ENCODE peak calls at places on chromosomes 12 and 14, in four cellular contexts. G, T, J and P are unnamed samples.

GRCh38 chr12:49643961-49644619 is 20.7 kb downstream of the PRPF40B start:
- DNase-seq in G (no peak), J (no peak), T (no peak), P (no peak)

GRCh38 chr12:113161415-113162016 is 12.0 kb downstream of the CFAP73 start:
- DNase-seq in T (no peak), J (peak), G (no peak), P (no peak)

GRCh38 chr14:67357583-67358354 is 1.8 kb downstream of the ATP6V1D start:
- DNase-seq in T (no peak), G (no peak), J (no peak), P (no peak)

GRCh38 chr14:75247286-75247922 is 31.2 kb upstream of the FOS start:
- DNase-seq in T (peak), G (no peak), J (no peak), P (no peak)

GRCh38 chr12:65728913-65729793 is 95.1 kb upstream of the HMGA2 start:
- DNase-seq in G (no peak), T (no peak), J (peak), P (no peak)

GRCh38 chr12:25056011-25056410 is 107.1 kb upstream of the BCAT1 start:
- DNase-seq in J (no peak), T (no peak), G (no peak), P (no peak)

GRCh38 chr14:64958743-64959142 is 13.4 kb downstream of the RAB15 start:
- DNase-seq in J (no peak), T (no peak), G (no peak), P (no peak)

GRCh38 chr12:6069452-6070093 is 54.9 kb downstream of the VWF start:
- DNase-seq in T (peak), J (no peak), G (no peak), P (no peak)

GRCh38 chr14:50335989-50336391 is 23.9 kb downstream of the DMAC2L start:
- DNase-seq in T (no peak), J (no peak), G (no peak), P (no peak)

GRCh38 chr12:82434392-82434911 is 76.1 kb downstream of the METTL25 start:
- DNase-seq in J (no peak), G (no peak), T (no peak), P (no peak)

GRCh38 chr14:106276326-106277267 is 750.2 kb downstream of the TMEM121 start:
- DNase-seq in G (no peak), J (no peak), T (peak), P (no peak)

GRCh38 chr12:125198647-125199046 is 133.4 kb downstream of the AACS start:
- DNase-seq in J (no peak), G (no peak), T (no peak), P (no peak)

GRCh38 chr14:75144944-75145343 is 18.1 kb upstream of the NEK9 start:
- DNase-seq in G (no peak), J (no peak), T (no peak), P (no peak)

GRCh38 chr12:107591095-107591375 is 94.6 kb upstream of the PWP1 start:
- DNase-seq in G (no peak), J (no peak), T (no peak), P (no peak)

GRCh38 chr12:22228022-22228875 is 106.3 kb downstream of the ST8SIA1 start:
- DNase-seq in G (no peak), T (no peak), J (no peak), P (no peak)

GRCh38 chr12:81167694-81168093 is 89.8 kb downstream of the ACSS3 start:
- DNase-seq in T (no peak), J (no peak), G (no peak), P (no peak)

GRCh38 chr12:92735131-92735721 is 32.4 kb downstream of the PLEKHG7 start:
- DNase-seq in T (no peak), G (no peak), J (no peak), P (no peak)

GRCh38 chr14:78997811-78998210 is 827.6 kb downstream of the NRXN3 start:
- DNase-seq in G (no peak), J (no peak), T (no peak), P (no peak)

GRCh38 chr12:93777249-93777648 is 100.1 kb downstream of the CRADD start:
- DNase-seq in G (no peak), J (no peak), T (no peak), P (peak)

GRCh38 chr14:51917186-51917585 is 56.8 kb downstream of the GNG2 start:
- DNase-seq in G (no peak), T (no peak), J (no peak), P (no peak)

GRCh38 chr12:7042847-7043246 is 17.7 kb upstream of the C1S start:
- DNase-seq in J (no peak), T (no peak), G (no peak), P (no peak)

GRCh38 chr14:102803139-102803538 is 25.9 kb downstream of the TRAF3 start:
- DNase-seq in G (no peak), J (no peak), T (no peak), P (no peak)

GRCh38 chr12:22287776-22288621 is 46.5 kb downstream of the ST8SIA1 start:
- DNase-seq in J (peak), G (no peak), T (no peak), P (no peak)

GRCh38 chr12:58588771-58589170 is 331.5 kb downstream of the LRIG3 start:
- DNase-seq in T (no peak), G (no peak), J (no peak), P (no peak)

GRCh38 chr14:39469094-39469710 is 37.0 kb upstream of the FBXO33 start:
- DNase-seq in G (no peak), J (peak), T (peak), P (no peak)

GRCh38 chr14:99780690-99781089 is 12.5 kb upstream of the EML1 start:
- DNase-seq in T (no peak), G (no peak), J (no peak), P (no peak)

GRCh38 chr12:69039881-69040280 is 106.9 kb upstream of the CPM start:
- DNase-seq in G (no peak), T (no peak), J (no peak), P (no peak)

GRCh38 chr14:49732896-49733295 is 35.1 kb upstream of the KLHDC2 start:
- DNase-seq in J (no peak), G (no peak), T (no peak), P (no peak)

GRCh38 chr12:132199526-132200319 is 55.5 kb downstream of the NOC4L start:
- DNase-seq in J (no peak), G (no peak), T (no peak), P (no peak)

GRCh38 chr14:79544671-79545070 is 666.6 kb downstream of the DIO2 start:
- DNase-seq in T (no peak), G (no peak), J (no peak), P (no peak)

GRCh38 chr14:93003945-93004698 is 81.2 kb downstream of the CHGA start:
- DNase-seq in J (no peak), G (no peak), T (no peak), P (no peak)

GRCh38 chr14:22210906-22211305 is 378.1 kb downstream of the DAD1 start:
- DNase-seq in J (no peak), G (no peak), T (no peak), P (no peak)

GRCh38 chr14:71133296-71133695 is 226.0 kb downstream of the PCNX1 start:
- DNase-seq in T (no peak), J (peak), G (no peak), P (no peak)

GRCh38 chr14:71142375-71143038 is 235.2 kb downstream of the PCNX1 start:
- DNase-seq in G (no peak), T (peak), J (no peak), P (no peak)

GRCh38 chr14:73613046-73613383 is 698 bp downstream of the ACOT6 start:
- DNase-seq in J (no peak), G (no peak), T (no peak), P (no peak)

GRCh38 chr12:115963030-115963480 is 314.4 kb downstream of the MED13L start:
- DNase-seq in T (no peak), G (no peak), J (no peak), P (no peak)

GRCh38 chr14:31449136-31449535 is 8.2 kb downstream of the DTD2 start:
- DNase-seq in T (no peak), J (no peak), G (no peak), P (no peak)

GRCh38 chr14:54730156-54730961 is 163.4 kb downstream of the SAMD4A start:
- DNase-seq in J (no peak), G (no peak), T (no peak), P (no peak)

GRCh38 chr12:46556105-46556559 is 183.6 kb upstream of the SLC38A2 start:
- DNase-seq in G (no peak), J (no peak), T (no peak), P (peak)
- H3K27ac ChIP-seq in G (peak), J (no peak), T (no peak), P (peak)

GRCh38 chr12:727321-727720 is 25.1 kb upstream of the WNK1 start:
- DNase-seq in T (no peak), J (no peak), G (no peak), P (peak)
- H3K27ac ChIP-seq in T (no peak), J (no peak), G (no peak), P (no peak)

DNA sequence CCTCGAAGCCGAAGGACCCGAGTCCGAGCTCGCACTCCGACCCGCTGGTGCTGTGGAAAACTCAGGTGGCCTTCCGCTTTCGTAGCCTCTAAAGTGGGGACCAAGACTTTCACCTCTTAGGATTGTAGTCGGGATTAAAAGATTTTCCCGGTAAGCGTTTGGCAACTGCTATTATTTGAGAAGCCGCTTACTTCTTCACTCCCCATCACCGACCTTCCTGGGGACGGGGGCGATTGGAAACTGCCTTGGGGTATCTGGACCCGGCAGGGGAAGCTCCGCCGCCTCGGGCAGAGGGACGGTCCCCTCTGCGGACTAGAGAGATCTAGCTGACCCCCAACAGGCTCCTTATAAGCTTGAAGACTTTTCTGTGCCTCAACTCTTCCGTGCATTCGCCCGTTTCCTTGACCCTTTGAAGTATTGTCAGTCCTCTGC is 656 bp downstream of the TRAFD1 start:
- DNase-seq in J (peak), G (no peak), T (no peak), P (no peak)
- H3K27ac ChIP-seq in J (no peak), G (peak), T (peak), P (peak)

GRCh38 chr14:61636792-61637191 is 58.5 kb upstream of the HIF1A start:
- DNase-seq in J (no peak), G (no peak), T (no peak), P (no peak)
- H3K27ac ChIP-seq in J (no peak), G (no peak), T (no peak), P (no peak)

DNA sequence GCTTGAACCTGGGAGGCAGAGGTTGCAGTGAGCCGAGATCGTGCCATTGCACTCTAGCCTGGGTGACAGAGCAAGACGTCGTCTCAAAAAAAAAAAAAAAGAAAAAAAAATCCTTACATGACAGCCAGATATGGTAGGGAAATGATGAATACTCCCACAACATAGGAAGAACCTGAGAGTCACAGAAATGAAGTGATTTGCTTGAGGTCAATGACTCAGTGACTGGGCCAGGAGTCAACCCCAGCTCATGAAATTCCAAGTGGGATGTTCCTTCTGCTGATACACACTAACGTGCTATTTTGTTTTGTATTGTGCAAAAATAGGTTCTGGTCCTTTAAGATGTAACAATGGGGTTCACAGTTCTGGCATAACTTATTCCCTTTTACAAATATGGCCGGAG is 9.0 kb downstream of the RHOF start:
- DNase-seq in J (no peak), T (no peak), G (no peak), P (peak)
- H3K27ac ChIP-seq in J (no peak), T (peak), G (no peak), P (no peak)

GRCh38 chr14:60153996-60154395 is 11.2 kb downstream of the DHRS7 start:
- DNase-seq in G (no peak), J (no peak), T (no peak), P (no peak)

DNA sequence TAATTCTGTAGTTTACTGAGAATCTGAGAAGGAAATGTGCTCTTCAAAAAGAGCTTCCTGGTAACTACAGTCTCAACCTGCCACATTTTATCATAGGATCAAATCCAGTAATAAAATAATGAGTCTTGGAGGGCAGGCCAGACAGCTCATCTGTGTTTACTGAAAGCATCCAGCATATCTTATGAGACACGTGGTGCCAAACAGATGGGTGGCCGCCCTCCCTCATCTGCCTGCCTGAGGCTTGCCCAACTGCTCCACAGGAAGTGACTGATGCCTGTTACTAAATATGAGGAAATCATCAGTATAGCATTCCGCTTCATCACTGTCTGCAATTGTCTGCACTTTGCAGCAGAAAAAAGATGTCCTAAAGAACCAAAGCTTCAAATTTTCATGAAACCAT is 13.5 kb downstream of the DHRS7 start:
- DNase-seq in G (peak), J (no peak), T (peak), P (peak)
- H3K27ac ChIP-seq in G (no peak), J (no peak), T (peak), P (no peak)

GRCh38 chr14:91242635-91243034 is 1.9 kb downstream of the GPR68 start:
- DNase-seq in J (no peak), T (no peak), G (no peak), P (no peak)
- H3K27ac ChIP-seq in J (no peak), T (peak), G (no peak), P (no peak)

GRCh38 chr12:15590180-15590826 is 198.9 kb downstream of the EPS8 start:
- DNase-seq in J (peak), G (no peak), T (peak), P (peak)
- H3K27ac ChIP-seq in J (no peak), G (no peak), T (no peak), P (no peak)

DNA sequence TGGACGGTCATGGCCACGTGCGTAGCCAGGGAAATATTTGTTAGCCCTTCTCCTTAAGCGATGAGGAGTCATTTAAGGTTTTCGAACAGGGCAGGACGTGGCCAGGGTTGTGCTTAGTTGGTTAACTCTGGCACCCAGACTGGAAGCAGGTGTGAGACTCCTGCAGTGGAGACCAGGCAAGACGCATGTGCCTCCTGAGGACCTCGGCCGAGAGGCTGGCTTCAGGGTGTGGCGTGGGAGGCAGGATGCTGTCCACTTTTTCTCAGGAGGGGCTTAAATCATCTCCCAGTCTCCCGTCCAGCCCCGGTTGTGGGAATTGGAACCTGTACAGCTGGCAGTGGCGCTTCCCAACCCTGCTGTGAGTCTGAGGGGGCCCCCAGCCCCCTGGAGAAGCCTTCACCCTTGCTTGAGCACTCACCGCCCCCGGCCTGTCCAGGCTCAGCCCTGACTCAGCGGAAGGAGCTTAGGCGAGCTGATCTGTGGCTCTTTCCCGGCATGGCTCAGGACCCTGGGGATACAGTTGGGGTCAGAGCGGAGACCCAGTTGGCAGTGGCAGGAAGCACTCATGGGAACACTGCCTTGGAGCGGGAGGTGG is 46.3 kb upstream of the TSPAN9 start:
- DNase-seq in J (no peak), T (no peak), G (no peak), P (no peak)
- H3K27ac ChIP-seq in J (no peak), T (no peak), G (no peak), P (no peak)